ENCODE peak calls at places on chromosome 15, in four cellular contexts. T is HT1080, A is heart right ventricle, G is NCI-H2029 treated with DMSO at 0.1 percent for 48 hours. X is an unnamed sample.

GRCh38 chr15:92949604-92950249 is 49.6 kb downstream of the CHD2 start:
- DNase-seq in A (no peak), T (no peak), G (no peak), X (no peak)

GRCh38 chr15:64634020-64634419 is 141.4 kb downstream of the RBPMS2 start:
- DNase-seq in A (no peak), G (no peak), T (peak), X (no peak)

GRCh38 chr15:56356616-56357015 is 8.6 kb upstream of the TEX9 start:
- DNase-seq in T (peak), G (peak), A (no peak), X (no peak)

GRCh38 chr15:79981861-79982455 is 11.0 kb upstream of the BCL2A1 start:
- DNase-seq in A (no peak), G (no peak), T (no peak), X (no peak)

GRCh38 chr15:66848116-66848515 is 146.1 kb downstream of the SMAD6 start:
- DNase-seq in G (no peak), A (no peak), T (no peak), X (no peak)

GRCh38 chr15:89243046-89243690 is 611 bp upstream of the FANCI start:
- DNase-seq in T (no peak), G (no peak), A (no peak), X (no peak)

GRCh38 chr15:90483012-90483307 is 46.8 kb upstream of the CRTC3 start:
- DNase-seq in A (no peak), T (no peak), G (no peak), X (no peak)

GRCh38 chr15:28082891-28083688 is 16.0 kb downstream of the OCA2 start:
- DNase-seq in A (no peak), T (no peak), G (no peak), X (no peak)

GRCh38 chr15:80694624-80695098 is 449 bp upstream of the ABHD17C start:
- DNase-seq in T (no peak), A (peak), G (no peak), X (no peak)

GRCh38 chr15:82309802-82310201 is 39.5 kb downstream of the GOLGA6L10 start:
- DNase-seq in A (no peak), T (no peak), G (no peak), X (no peak)

GRCh38 chr15:94305133-94305532 is 73.8 kb downstream of the MCTP2 start:
- DNase-seq in A (no peak), T (peak), G (no peak), X (no peak)

GRCh38 chr15:67066041-67067021 is 929 bp downstream of the SMAD3 start:
- DNase-seq in T (no peak), A (peak), G (no peak), X (no peak)

GRCh38 chr15:62752687-62753517 is 289.6 kb upstream of the TPM1 start:
- DNase-seq in A (no peak), T (no peak), G (no peak), X (no peak)

GRCh38 chr15:74867562-74868458 is 5.4 kb downstream of the SCAMP2 start:
- DNase-seq in G (no peak), T (no peak), A (no peak), X (peak)

X was measured in stomach.